ENCODE peak calls at places on chromosomes 7 and 10, in four cellular contexts. R is cerebellar cortex, F is HEK293T, G is germinal center. T is an unnamed sample.

GRCh38 chr10:56537984-56538383 is 176.9 kb upstream of the ZWINT start:
- DNase-seq in F (no peak), R (no peak), G (no peak), T (no peak)

GRCh38 chr10:102614888-102615287 is 29.4 kb upstream of the TRIM8 start:
- DNase-seq in R (no peak), G (no peak), F (no peak), T (no peak)

GRCh38 chr10:35386594-35387174 is 50.4 kb downstream of the CCNY start:
- DNase-seq in R (no peak), G (no peak), F (no peak), T (no peak)

GRCh38 chr7:137992738-137993394 is 9.0 kb downstream of the CREB3L2 start:
- DNase-seq in G (no peak), F (no peak), R (no peak), T (no peak)

GRCh38 chr10:107502263-107502979 is 337.9 kb upstream of the SORCS1 start:
- DNase-seq in G (no peak), F (no peak), R (no peak), T (no peak)

GRCh38 chr7:33452805-33453502 is 323.6 kb downstream of the BBS9 start:
- DNase-seq in R (no peak), F (no peak), G (no peak), T (no peak)

GRCh38 chr7:29609162-29610030 is 45.8 kb downstream of the PRR15 start:
- DNase-seq in G (peak), R (peak), F (peak), T (peak)

GRCh38 chr10:77223532-77224460 is 413.8 kb downstream of the KCNMA1 start:
- DNase-seq in F (no peak), G (no peak), R (no peak), T (no peak)

GRCh38 chr7:2616387-2616966 is 15.3 kb upstream of the TTYH3 start:
- DNase-seq in G (no peak), F (no peak), R (no peak), T (no peak)

GRCh38 chr10:4981722-4982471 is 18.7 kb downstream of the AKR1C1 start:
- DNase-seq in R (peak), G (peak), F (peak), T (peak)

GRCh38 chr7:31343516-31344305 is 3.2 kb upstream of the NEUROD6 start:
- DNase-seq in R (no peak), G (no peak), F (no peak), T (no peak)